ENCODE peak calls at places on chromosomes 2 and 18, in eight cellular contexts. E, M, O, R, G, D, X and N are unnamed samples.

GRCh38 chr2:158529379-158530110 is 72.8 kb downstream of the PKP4 start:
- DNase-seq in R (no peak), X (no peak), G (no peak), D (no peak), O (peak; percentile 54), E (no peak), M (no peak), N (peak; percentile 71)

GRCh38 chr18:46679846-46680598 is 23.0 kb upstream of the LOXHD1 start:
- DNase-seq in M (no peak), R (no peak), G (no peak), D (no peak), E (no peak), X (no peak), O (no peak), N (no peak)

GRCh38 chr18:10074122-10074521 is 160.3 kb downstream of the VAPA start:
- DNase-seq in E (no peak), D (no peak), O (no peak), R (no peak), M (no peak), X (no peak), G (no peak), N (no peak)

GRCh38 chr18:10563886-10564285 is 38.1 kb downstream of the NAPG start:
- DNase-seq in M (no peak), D (no peak), R (peak; percentile 43), E (peak; percentile 23), O (no peak), G (no peak), X (no peak), N (no peak)

GRCh38 chr2:38187416-38188127 is 111.6 kb upstream of the CYP1B1 start:
- DNase-seq in O (peak; percentile 99), M (no peak), D (no peak), R (peak; percentile 43), E (peak; percentile 68), G (no peak), X (no peak), N (peak; percentile 86)

GRCh38 chr2:20352230-20353216 is 1.9 kb upstream of the PUM2 start:
- DNase-seq in M (no peak), X (no peak), G (no peak), E (no peak), O (no peak), D (no peak), R (no peak), N (no peak)

GRCh38 chr2:121001641-121002040 is 266.0 kb downstream of the GLI2 start:
- DNase-seq in X (no peak), M (no peak), G (no peak), D (no peak), E (peak; percentile 16), R (no peak), O (no peak), N (no peak)

GRCh38 chr18:8468911-8469310 is 140.3 kb upstream of the RAB12 start:
- DNase-seq in M (peak; percentile 62), E (no peak), R (no peak), D (no peak), G (no peak), O (peak; percentile 51), X (no peak), N (peak; percentile 15)

GRCh38 chr2:38066415-38066814 is 9.5 kb downstream of the CYP1B1 start:
- DNase-seq in X (no peak), O (no peak), M (no peak), R (no peak), D (no peak), E (no peak), G (no peak), N (peak; percentile 14)

GRCh38 chr2:96399342-96400048 is 63.9 kb downstream of the NCAPH start:
- DNase-seq in D (no peak), X (no peak), G (no peak), M (no peak), O (no peak), R (no peak), E (no peak), N (no peak)

GRCh38 chr2:159030674-159031380 is 62.4 kb downstream of the TANC1 start:
- DNase-seq in E (peak; percentile 50), O (peak; percentile 76), G (peak; percentile 47), D (no peak), X (no peak), R (peak; percentile 33), M (peak; percentile 4), N (peak; percentile 88)

GRCh38 chr2:33068261-33068660 is 121.5 kb downstream of the LTBP1 start:
- DNase-seq in G (peak; percentile 64), E (no peak), D (no peak), M (no peak), O (peak; percentile 89), X (no peak), R (no peak), N (peak; percentile 68)

GRCh38 chr18:10523544-10523943 is 2.3 kb upstream of the NAPG start:
- DNase-seq in O (no peak), X (no peak), G (no peak), M (no peak), E (no peak), D (no peak), R (no peak), N (no peak)

GRCh38 chr2:10575566-10576300 is 114.0 kb downstream of the NOL10 start:
- DNase-seq in X (no peak), O (peak; percentile 95), D (no peak), R (no peak), M (no peak), E (no peak), G (peak; percentile 41), N (peak; percentile 83)

GRCh38 chr2:101400048-101400447 is 12.7 kb upstream of the CREG2 start:
- DNase-seq in G (no peak), O (peak; percentile 33), M (no peak), X (no peak), D (no peak), R (no peak), E (no peak), N (peak; percentile 37)

GRCh38 chr2:201452058-201452736 is 657 bp downstream of the STRADB start:
- DNase-seq in O (peak; percentile 48), X (no peak), R (no peak), G (no peak), D (no peak), M (peak; percentile 18), E (no peak), N (peak; percentile 44)

GRCh38 chr18:3688682-3689081 is 238.7 kb downstream of the TGIF1 start:
- DNase-seq in E (no peak), R (no peak), D (no peak), G (peak; percentile 83), X (no peak), M (peak; percentile 50), O (peak; percentile 99), N (peak; percentile 98)
- TF ChIP-seq CTCF in E (no peak), R (no peak), D (no peak), G (no peak), X (no peak), M (no peak), O (no peak), N (no peak)

DNA sequence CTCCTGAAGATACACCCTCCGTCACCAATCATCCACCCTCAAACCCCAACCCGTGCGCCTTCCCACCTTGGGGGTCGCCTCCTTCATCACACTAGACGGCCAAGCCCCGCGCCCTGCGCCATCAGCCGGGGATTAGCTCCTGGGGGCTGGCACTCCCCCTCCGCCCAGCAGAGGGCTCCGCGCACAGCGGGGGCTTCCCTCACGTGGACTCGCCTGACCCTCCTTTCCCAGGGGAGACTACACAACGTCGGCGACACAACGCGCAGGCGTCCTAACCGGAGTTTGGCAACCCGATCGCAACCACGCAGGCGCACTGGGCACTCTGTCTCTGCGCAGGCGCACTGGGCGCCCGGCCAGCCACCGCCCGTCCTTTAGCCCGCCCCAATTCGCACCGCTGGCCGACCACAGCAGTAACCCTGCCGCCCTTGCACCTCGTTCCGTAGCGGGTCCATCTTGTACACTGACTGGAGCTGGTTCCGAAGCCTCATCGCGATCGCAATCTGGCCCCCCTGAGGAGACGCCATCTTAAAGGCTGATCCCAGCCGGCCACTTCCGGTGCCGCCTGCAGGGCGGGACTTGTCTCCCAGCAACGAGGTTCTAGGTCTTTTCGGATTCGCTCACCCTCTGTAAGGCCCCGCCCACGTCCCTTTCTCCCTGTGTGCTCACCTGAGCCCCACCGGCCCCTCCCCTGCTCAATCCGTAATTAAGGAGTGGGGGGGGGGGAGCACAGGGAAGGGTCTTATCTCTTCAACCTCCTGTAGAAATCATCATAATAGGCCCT is at the start of gene PCGF1:
- DNase-seq in X (peak; percentile 99), G (peak; percentile 99), E (peak; percentile 99), R (peak; percentile 100), D (peak; percentile 99), O (peak; percentile 97), M (peak; percentile 99), N (peak; percentile 97)
- TF ChIP-seq CTCF in X (peak; percentile 3), G (peak; percentile 47), E (peak; percentile 1), R (no peak), D (no peak), O (peak; percentile 19), M (peak; percentile 72), N (peak; percentile 24)

GRCh38 chr2:44952143-44952805 is 10.8 kb downstream of the SIX3 start:
- DNase-seq in X (no peak), D (no peak), O (peak; percentile 68), M (peak; percentile 79), R (peak; percentile 65), G (peak; percentile 81), E (no peak), N (peak; percentile 50)
- TF ChIP-seq CTCF in X (peak; percentile 38), D (no peak), O (peak; percentile 61), M (peak; percentile 86), R (peak; percentile 33), G (peak; percentile 91), E (no peak), N (peak; percentile 65)

GRCh38 chr2:203019142-203019541 is 4.5 kb downstream of the NBEAL1 start:
- DNase-seq in G (no peak), X (no peak), D (no peak), O (no peak), R (no peak), M (no peak), E (no peak), N (no peak)
- TF ChIP-seq CTCF in G (no peak), X (no peak), D (no peak), O (no peak), R (no peak), M (no peak), E (no peak), N (no peak)

DNA sequence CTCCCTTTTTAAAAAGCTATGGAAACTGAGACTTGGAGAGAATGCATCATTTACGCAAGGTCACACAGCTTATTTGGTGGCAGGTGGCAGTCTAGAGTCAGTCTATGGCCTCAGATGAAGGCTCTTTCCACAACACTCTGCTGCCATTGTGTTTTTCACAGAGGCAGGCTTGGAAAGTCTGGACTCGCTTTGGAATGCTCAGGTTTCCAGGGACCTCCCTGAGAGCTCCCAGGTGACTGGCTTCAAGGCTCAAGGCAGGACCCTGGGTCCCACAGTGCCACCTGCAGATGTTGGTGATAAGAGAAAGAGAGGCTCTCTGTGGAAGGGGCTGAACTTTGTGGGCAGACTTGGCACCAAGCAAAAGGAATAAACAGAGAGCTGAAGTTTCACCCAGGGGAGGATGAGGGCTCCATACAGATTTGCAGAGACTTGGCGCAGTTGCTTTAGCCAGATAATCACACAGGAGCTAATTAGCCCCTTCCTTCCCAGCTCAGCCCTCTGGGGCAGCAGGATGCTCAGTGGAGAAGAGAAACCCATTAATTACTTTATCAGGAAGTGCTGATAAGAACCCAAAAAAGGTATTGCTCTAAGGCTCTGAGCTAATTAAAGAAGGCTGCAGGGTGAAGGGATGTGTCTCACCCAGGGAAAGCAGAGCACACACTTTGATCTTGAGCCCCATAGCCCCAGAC is 103.5 kb downstream of the LBH start:
- DNase-seq in G (peak; percentile 25), O (no peak), M (peak; percentile 14), R (peak; percentile 37), D (no peak), X (no peak), E (no peak), N (no peak)
- TF ChIP-seq CTCF in G (peak; percentile 19), O (no peak), M (peak; percentile 22), R (no peak), D (peak; percentile 39), X (no peak), E (no peak), N (no peak)